ENCODE peak calls at places on chromosomes 4 and X, in four cellular contexts. P is SK-N-SH, Y is K562, W is H1. C is an unnamed sample.

GRCh38 chrX:154548028-154548316 is 552 bp downstream of the IKBKG start:
- DNase-seq in P (no peak), Y (no peak), W (no peak), C (no peak)

GRCh38 chrX:153829799-153830631 is at the start of gene PDZD4:
- DNase-seq in P (peak; percentile 74), Y (no peak), W (peak; percentile 67), C (peak; percentile 37)

GRCh38 chrX:44705817-44706551 is 137.8 kb upstream of the DUSP21 start:
- DNase-seq in P (no peak), Y (peak; percentile 36), W (no peak), C (no peak)

GRCh38 chr4:35771571-35771970 is 472.7 kb downstream of the ARAP2 start:
- DNase-seq in P (no peak), Y (no peak), W (no peak), C (no peak)

GRCh38 chr4:138310991-138311390 is 68.8 kb upstream of the SLC7A11 start:
- DNase-seq in P (no peak), Y (no peak), W (no peak), C (no peak)

GRCh38 chrX:40153335-40154221 is 55.8 kb upstream of the BCOR start:
- DNase-seq in P (peak; percentile 76), Y (peak; percentile 75), W (peak; percentile 51), C (peak; percentile 26)

GRCh38 chr4:54513231-54513630 is 144.5 kb upstream of the KIT start:
- DNase-seq in P (no peak), Y (no peak), W (no peak), C (no peak)

GRCh38 chr4:87516683-87517082 is 12.5 kb downstream of the SPARCL1 start:
- DNase-seq in P (no peak), Y (no peak), W (no peak), C (no peak)

GRCh38 chrX:39516399-39516798 is 581.4 kb downstream of the BCOR start:
- DNase-seq in P (peak; percentile 30), Y (no peak), W (no peak), C (no peak)

GRCh38 chr4:15936495-15936894 is 2.0 kb downstream of the FGFBP1 start:
- DNase-seq in P (no peak), Y (no peak), W (no peak), C (no peak)

GRCh38 chrX:30627818-30628652 is 25.2 kb upstream of the GK start:
- DNase-seq in P (no peak), Y (no peak), W (no peak), C (no peak)

GRCh38 chrX:12162420-12162819 is 24.1 kb downstream of the FRMPD4 start:
- DNase-seq in P (no peak), Y (no peak), W (no peak), C (no peak)

GRCh38 chr4:40418430-40419230 is 83.5 kb downstream of the CHRNA9 start:
- DNase-seq in P (no peak), Y (no peak), W (no peak), C (no peak)

GRCh38 chrX:44874481-44875184 is 1.6 kb downstream of the KDM6A start:
- DNase-seq in P (peak; percentile 77), Y (peak; percentile 75), W (no peak), C (no peak)

GRCh38 chr4:105679186-105679585 is 29.3 kb downstream of the INTS12 start:
- DNase-seq in P (no peak), Y (no peak), W (no peak), C (no peak)

GRCh38 chr4:33780952-33781655 is 2463.2 kb downstream of the ARAP2 start:
- DNase-seq in P (no peak), Y (no peak), W (no peak), C (no peak)
- TF ChIP-seq TEAD4 in P (peak; percentile 60), Y (no peak), W (no peak), C (no peak)

GRCh38 chrX:132737743-132738142 is 220.7 kb downstream of the HS6ST2 start:
- DNase-seq in P (no peak), Y (no peak), W (no peak), C (no peak)
- TF ChIP-seq TEAD4 in P (no peak), Y (no peak), W (no peak), C (no peak)

GRCh38 chrX:35098419-35098818 is 155.8 kb downstream of the FAM47B start:
- DNase-seq in P (no peak), Y (no peak), W (no peak), C (no peak)
- TF ChIP-seq TEAD4 in P (no peak), Y (no peak), W (no peak), C (no peak)

GRCh38 chrX:122770581-122770980 is 413.5 kb upstream of the GRIA3 start:
- DNase-seq in P (no peak), Y (no peak), W (no peak), C (no peak)
- TF ChIP-seq TEAD4 in P (no peak), Y (no peak), W (no peak), C (no peak)

GRCh38 chrX:19272452-19272851 is 71.3 kb upstream of the PDHA1 start:
- DNase-seq in P (no peak), Y (no peak), W (no peak), C (no peak)
- TF ChIP-seq TEAD4 in P (no peak), Y (no peak), W (no peak), C (no peak)

GRCh38 chr4:26127851-26128337 is 192.9 kb upstream of the RBPJ start:
- DNase-seq in P (no peak), Y (no peak), W (no peak), C (no peak)
- TF ChIP-seq TEAD4 in P (no peak), Y (no peak), W (no peak), C (no peak)

GRCh38 chrX:141975839-141976238 is 72.1 kb downstream of the MAGEC1 start:
- DNase-seq in P (no peak), Y (no peak), W (no peak), C (no peak)
- TF ChIP-seq TEAD4 in P (no peak), Y (no peak), W (no peak), C (no peak)

C was measured in WTC11.